ENCODE peak calls at places on chromosomes 16 and 17, in nine cellular contexts. G is progenitor cell of endocrine pancreas, M is NCI-H2029, D is Daoy, L is NCI-H1092 treated with DMSO at 0.1 percent for 48 hours, Y is GDM1, I is NCI-H774, Z is astrocyte of the hippocampus, Q is left ventricle myocardium inferior. R is an unnamed sample.

GRCh38 chr16:67704110-67704509 is 15.0 kb downstream of the GFOD2 start:
- DNase-seq in Z (no peak), Y (no peak), L (no peak), D (no peak), G (no peak), I (no peak), M (no peak), Q (no peak), R (no peak)

GRCh38 chr17:29433551-29433950 is 43.4 kb downstream of the TAOK1 start:
- DNase-seq in G (no peak), Q (no peak), I (no peak), Y (no peak), Z (no peak), L (no peak), D (no peak), M (no peak), R (no peak)

GRCh38 chr17:18008496-18009268 is 30.3 kb downstream of the ATPAF2 start:
- DNase-seq in L (no peak), M (no peak), I (no peak), G (no peak), Y (no peak), D (no peak), Z (peak; percentile 62), Q (no peak), R (no peak)

GRCh38 chr16:85918436-85918835 is 19.5 kb downstream of the IRF8 start:
- DNase-seq in L (no peak), Q (no peak), D (no peak), Z (no peak), Y (no peak), I (no peak), G (no peak), M (no peak), R (no peak)

GRCh38 chr16:90027611-90028010 is 8.4 kb upstream of the DBNDD1 start:
- DNase-seq in D (no peak), Q (no peak), G (no peak), Y (no peak), I (no peak), Z (no peak), M (no peak), L (no peak), R (no peak)

GRCh38 chr17:32546031-32546444 is 59.2 kb downstream of the CDK5R1 start:
- DNase-seq in D (no peak), M (no peak), I (peak; percentile 12), Q (no peak), Z (peak; percentile 51), L (peak; percentile 29), G (no peak), Y (no peak), R (no peak)

GRCh38 chr17:50209472-50210248 is 8.2 kb upstream of the COL1A1 start:
- DNase-seq in Q (peak; percentile 90), Z (peak; percentile 98), Y (no peak), L (no peak), G (no peak), D (peak; percentile 97), M (no peak), I (no peak), R (no peak)

GRCh38 chr17:77810536-77810935 is 148.0 kb upstream of the TNRC6C start:
- DNase-seq in Q (no peak), Y (no peak), I (no peak), D (peak; percentile 39), Z (peak; percentile 94), G (no peak), M (peak; percentile 35), L (no peak), R (peak; percentile 48)

GRCh38 chr16:70697601-70698170 is 11.8 kb upstream of the MTSS2 start:
- DNase-seq in G (no peak), L (no peak), I (no peak), M (no peak), Q (no peak), Y (no peak), D (no peak), Z (peak; percentile 82), R (no peak)

GRCh38 chr17:6021011-6021400 is 49.2 kb upstream of the WSCD1 start:
- DNase-seq in M (no peak), Z (no peak), Q (no peak), L (no peak), G (no peak), Y (no peak), I (no peak), D (no peak), R (no peak)

GRCh38 chr17:40310882-40311391 is 2.0 kb downstream of the RARA start:
- DNase-seq in Q (peak; percentile 61), Y (no peak), M (no peak), Z (peak; percentile 46), L (no peak), I (no peak), D (no peak), G (no peak), R (no peak)

GRCh38 chr17:5418858-5419355 is 555 bp downstream of the NUP88 start:
- DNase-seq in Z (peak; percentile 68), I (no peak), G (no peak), L (peak; percentile 34), M (peak; percentile 34), D (peak; percentile 33), Q (no peak), Y (peak; percentile 23), R (peak; percentile 83)

GRCh38 chr17:27247071-27247957 is 46.6 kb upstream of the WSB1 start:
- DNase-seq in I (peak; percentile 87), L (peak; percentile 47), Q (peak; percentile 61), Z (peak; percentile 19), M (peak; percentile 94), D (peak; percentile 93), G (no peak), Y (no peak), R (peak; percentile 97)

GRCh38 chr17:82367724-82368524 is 3.6 kb upstream of the UTS2R start:
- DNase-seq in G (no peak), L (no peak), Q (no peak), I (peak; percentile 74), D (peak; percentile 43), M (peak; percentile 17), Y (peak; percentile 80), Z (no peak), R (no peak)

GRCh38 chr16:71526111-71526998 is at the start of gene CHST4:
- DNase-seq in Q (no peak), Z (peak; percentile 82), M (no peak), I (no peak), Y (no peak), L (peak; percentile 54), G (no peak), D (peak; percentile 87), R (no peak)

GRCh38 chr16:47504599-47504998 is 43.5 kb downstream of the PHKB start:
- DNase-seq in G (no peak), D (no peak), Y (no peak), I (no peak), Q (no peak), Z (no peak), M (no peak), L (no peak), R (no peak)

GRCh38 chr17:73414171-73414955 is 102.6 kb upstream of the CDC42EP4 start:
- DNase-seq in L (no peak), Q (no peak), D (no peak), I (no peak), Z (no peak), G (no peak), M (no peak), Y (no peak), R (no peak)

GRCh38 chr17:7560172-7561027 is 1.3 kb upstream of the SENP3 start:
- DNase-seq in L (no peak), D (peak; percentile 67), I (no peak), Y (no peak), M (no peak), Z (peak; percentile 84), Q (peak; percentile 61), G (peak; percentile 73), R (peak; percentile 72)

GRCh38 chr17:9432121-9432866 is 143.3 kb downstream of the STX8 start:
- DNase-seq in Q (no peak), L (no peak), Z (peak; percentile 28), G (no peak), I (no peak), M (no peak), D (no peak), Y (no peak), R (no peak)

GRCh38 chr16:28146536-28146935 is 65.2 kb downstream of the XPO6 start:
- DNase-seq in D (no peak), M (no peak), I (no peak), Q (no peak), Z (no peak), Y (no peak), G (no peak), L (no peak), R (no peak)

GRCh38 chr17:46943511-46944393 is 20.8 kb downstream of the GOSR2 start:
- DNase-seq in M (no peak), Z (peak; percentile 60), L (no peak), I (no peak), Q (no peak), D (peak; percentile 62), Y (no peak), G (no peak), R (peak; percentile 42)

GRCh38 chr17:45436161-45436560 is 3.5 kb upstream of the ARHGAP27 start:
- DNase-seq in M (no peak), Y (no peak), Z (no peak), I (no peak), G (no peak), Q (no peak), D (no peak), L (no peak), R (no peak)

GRCh38 chr16:49755291-49755611 is 100.7 kb downstream of the ZNF423 start:
- DNase-seq in Q (no peak), Y (no peak), M (no peak), D (peak; percentile 65), I (no peak), G (no peak), Z (peak; percentile 73), L (no peak), R (peak; percentile 72)

R was measured in dermis blood vessel endothelial cell.